ENCODE peak calls at places on chromosomes 5 and 9, in eight cellular contexts. P is SK-N-SH, T is sigmoid colon, J is GM23338, M is stomach, N is endothelial cell of umbilical vein, U is prostate gland, Q is HCT116. C is an unnamed sample.
A peak's percentile ranks its signal among the peaks of the same experiment; 100 is the strongest.

GRCh38 chr9:109520475-109521132 is 22.5 kb upstream of the PTPN3 start:
- DNase-seq in P (peak; percentile 69), J (peak; percentile 93), U (peak; percentile 75), M (peak; percentile 79), T (no peak), N (peak; percentile 66), Q (peak; percentile 72), C (peak; percentile 65)

GRCh38 chr9:11928871-11929321 is 764.3 kb upstream of the TYRP1 start:
- DNase-seq in U (no peak), Q (no peak), J (no peak), M (no peak), P (no peak), T (no peak), N (no peak), C (no peak)

GRCh38 chr5:179258922-179259730 is 86.1 kb downstream of the ADAMTS2 start:
- DNase-seq in M (peak; percentile 25), Q (no peak), N (no peak), U (no peak), P (peak; percentile 61), T (peak; percentile 76), J (no peak), C (peak; percentile 43)

GRCh38 chr9:99169982-99170761 is 51.6 kb downstream of the ALG2 start:
- DNase-seq in U (no peak), T (no peak), Q (no peak), N (no peak), M (no peak), J (peak; percentile 75), P (peak; percentile 79), C (no peak)

GRCh38 chr5:142808778-142809606 is 38.8 kb downstream of the ARHGAP26 start:
- DNase-seq in P (peak; percentile 65), Q (no peak), N (no peak), M (no peak), J (no peak), T (no peak), U (no peak), C (no peak)

GRCh38 chr9:123863164-123863855 is 66.6 kb downstream of the DENND1A start:
- DNase-seq in P (no peak), N (no peak), T (no peak), M (no peak), J (peak; percentile 90), U (no peak), Q (no peak), C (no peak)

GRCh38 chr5:62143268-62144229 is 162.5 kb upstream of the KIF2A start:
- DNase-seq in T (no peak), U (no peak), P (peak; percentile 24), M (no peak), Q (peak; percentile 16), J (peak; percentile 70), N (peak; percentile 33), C (no peak)

GRCh38 chr9:2023042-2023441 is 7.9 kb downstream of the SMARCA2 start:
- DNase-seq in T (no peak), P (no peak), U (no peak), J (no peak), M (no peak), N (no peak), Q (no peak), C (no peak)

GRCh38 chr9:13570521-13570974 is 291.1 kb upstream of the MPDZ start:
- DNase-seq in P (no peak), J (no peak), M (no peak), N (peak; percentile 59), Q (no peak), U (no peak), T (no peak), C (no peak)

GRCh38 chr5:91092859-91093843 is 290.0 kb downstream of the ARRDC3 start:
- DNase-seq in U (no peak), Q (no peak), J (no peak), P (no peak), M (no peak), T (no peak), N (no peak), C (no peak)

GRCh38 chr5:124383693-124384092 is 362.7 kb downstream of the ZNF608 start:
- DNase-seq in J (no peak), T (no peak), P (no peak), Q (no peak), M (no peak), N (no peak), U (no peak), C (no peak)

GRCh38 chr5:156402387-156402921 is 75.5 kb downstream of the SGCD start:
- DNase-seq in U (no peak), N (no peak), J (peak; percentile 79), Q (no peak), T (no peak), P (no peak), M (no peak), C (no peak)

GRCh38 chr9:100575765-100576368 is 2.0 kb upstream of the CAVIN4 start:
- DNase-seq in M (no peak), P (no peak), J (no peak), N (no peak), U (no peak), T (no peak), Q (no peak), C (no peak)

GRCh38 chr5:40904205-40904993 is 4.9 kb upstream of the C7 start:
- DNase-seq in T (peak; percentile 75), Q (peak; percentile 59), N (peak; percentile 69), P (peak; percentile 67), U (peak; percentile 36), M (peak; percentile 75), J (peak; percentile 91), C (no peak)

GRCh38 chr9:88801214-88801796 is 190.0 kb upstream of the S1PR3 start:
- DNase-seq in Q (no peak), T (no peak), U (no peak), J (no peak), M (no peak), N (no peak), P (no peak), C (no peak)

GRCh38 chr5:149257875-149258705 is 13.6 kb upstream of the AFAP1L1 start:
- DNase-seq in Q (no peak), U (no peak), P (no peak), M (no peak), N (no peak), T (no peak), J (no peak), C (no peak)

GRCh38 chr5:123095694-123096120 is 6.7 kb downstream of the PRDM6 start:
- DNase-seq in M (no peak), U (no peak), P (no peak), Q (no peak), J (no peak), N (no peak), T (no peak), C (no peak)
- H3K27me3 ChIP-seq in M (peaks cover 79% of the 10 kb centered on the region), U (peaks cover 36% of the 10 kb centered on the region), P (peaks cover 48% of the 10 kb centered on the region), Q (no peaks in the 10 kb centered on the region), J (peaks cover 100% of the 10 kb centered on the region), N (peaks cover 86% of the 10 kb centered on the region), T (no peaks in the 10 kb centered on the region), C (no peaks in the 10 kb centered on the region)

DNA sequence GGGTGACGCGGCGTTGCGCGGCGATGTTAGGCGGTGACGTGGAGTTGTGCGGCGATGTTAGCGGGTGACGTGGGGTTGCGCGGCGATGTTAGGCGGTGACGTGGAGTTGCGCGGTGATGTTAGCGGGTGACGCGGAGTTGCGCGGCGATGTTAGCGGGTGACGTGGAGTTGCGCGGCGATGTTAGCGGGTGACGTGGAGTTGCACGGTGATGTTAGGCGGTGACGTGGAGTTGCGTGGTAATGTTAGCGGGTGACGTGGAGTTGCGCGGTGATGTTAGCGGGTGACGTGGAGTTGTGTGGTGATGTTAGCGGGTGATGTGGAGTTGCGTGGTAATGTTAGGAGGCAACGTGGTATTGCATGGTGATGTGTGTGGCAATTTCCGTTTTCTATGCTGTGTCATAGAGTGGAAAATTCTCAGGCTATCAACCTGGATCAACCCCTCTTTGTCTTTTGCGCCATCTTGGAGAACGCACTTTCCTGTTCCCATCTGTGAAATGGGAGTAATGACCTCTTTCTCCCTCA is 76.0 kb downstream of the ANKRD33B start:
- DNase-seq in N (no peak), M (no peak), T (no peak), P (no peak), J (no peak), Q (no peak), U (no peak), C (no peak)
- TF ChIP-seq POLR2AphosphoS5 in N (no peak), M (no peak), T (no peak), P (no peak), J (no peak), Q (no peak), U (no peak), C (no peak)

GRCh38 chr9:37007295-37007694 is 26.8 kb downstream of the PAX5 start:
- DNase-seq in M (no peak), J (no peak), N (no peak), U (no peak), P (no peak), T (no peak), Q (no peak), C (no peak)

GRCh38 chr9:37010976-37011375 is 23.1 kb downstream of the PAX5 start:
- DNase-seq in Q (no peak), M (no peak), N (no peak), U (no peak), J (no peak), T (no peak), P (no peak), C (no peak)

GRCh38 chr9:37005517-37006140 is 28.4 kb downstream of the PAX5 start:
- DNase-seq in P (no peak), Q (no peak), N (no peak), M (no peak), T (no peak), U (no peak), J (no peak), C (no peak)

GRCh38 chr9:37010180-37010579 is 23.9 kb downstream of the PAX5 start:
- DNase-seq in Q (no peak), P (no peak), M (no peak), J (no peak), T (no peak), N (no peak), U (no peak), C (no peak)

DNA sequence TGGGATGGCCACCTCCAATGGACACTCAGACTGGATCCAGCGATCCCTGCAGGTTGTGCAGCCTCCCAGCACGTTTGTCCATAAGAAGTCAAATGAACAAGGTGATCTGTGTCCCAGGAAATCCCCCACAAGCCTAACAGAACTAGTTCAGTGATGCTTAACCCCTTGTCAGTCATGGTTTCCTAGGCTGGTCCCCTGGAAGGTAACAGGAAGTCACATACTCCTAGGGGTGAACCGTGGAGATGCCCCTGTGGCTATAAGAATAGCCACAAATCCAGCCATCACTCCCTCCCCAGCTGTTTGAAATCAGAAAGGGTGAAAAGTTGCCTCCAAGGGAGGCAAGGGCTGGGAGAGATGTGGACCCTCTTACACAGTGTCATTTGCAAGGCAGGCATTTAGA is 22.5 kb downstream of the PAX5 start:
- DNase-seq in Q (no peak), J (no peak), U (no peak), N (no peak), T (no peak), P (no peak), M (no peak), C (no peak)
- H3K27me3 ChIP-seq in Q (peaks cover 74% of the 10 kb centered on the region), J (peaks cover 5% of the 10 kb centered on the region), U (no peaks in the 10 kb centered on the region), N (peaks cover 22% of the 10 kb centered on the region), T (peaks cover 10% of the 10 kb centered on the region), P (peaks cover 28% of the 10 kb centered on the region), M (peaks cover 21% of the 10 kb centered on the region), C (peaks cover 54% of the 10 kb centered on the region)

GRCh38 chr5:165227515-165227914 is 1722.1 kb downstream of the MAT2B start:
- DNase-seq in U (no peak), N (no peak), Q (no peak), M (peak; percentile 26), P (no peak), T (no peak), J (peak; percentile 22), C (no peak)

GRCh38 chr5:165228184-165228583 is 1722.8 kb downstream of the MAT2B start:
- DNase-seq in J (no peak), T (no peak), P (no peak), U (no peak), N (no peak), M (no peak), Q (no peak), C (no peak)

GRCh38 chr5:165232629-165233028 is 1727.2 kb downstream of the MAT2B start:
- DNase-seq in T (no peak), J (peak; percentile 3), N (no peak), U (no peak), Q (no peak), P (no peak), M (no peak), C (no peak)

GRCh38 chr5:165232187-165232586 is 1726.8 kb downstream of the MAT2B start:
- DNase-seq in P (no peak), Q (no peak), M (no peak), U (no peak), T (no peak), N (no peak), J (peak; percentile 7), C (no peak)
- TF ChIP-seq POLR2AphosphoS5 in P (no peak), Q (no peak), M (no peak), U (no peak), T (no peak), N (no peak), J (no peak), C (no peak)

C was measured in breast epithelium.